ENCODE peak calls at places on chromosome 14, in ten cellular contexts. One of them, this sample, is unnamed.

GRCh38 chr14:100729982-100730381 is 3.3 kb downstream of the DLK1 start:
- DNase-seq in HCEC 1CT: no peak
- DNase-seq in iPS-NIHi11: no peak
- DNase-seq in KG1: no peak
- DNase-seq in CD4-positive, alpha-beta T cell: no peak
- DNase-seq in IMR-90: peak
- DNase-seq in Caki2: no peak
- DNase-seq in left cardiac atrium: peak
- DNase-seq in mucosa of descending colon: no peak
- DNase-seq in activated T-cell treated with anti-CD3 and anti-CD28 coated beads for 4 hours: no peak
- DNase-seq in this sample: no peak

GRCh38 chr14:67137744-67138371 is 51.4 kb upstream of the GARIN2 start:
- DNase-seq in HCEC 1CT: peak
- DNase-seq in IMR-90: peak
- DNase-seq in mucosa of descending colon: no peak
- DNase-seq in iPS-NIHi11: peak
- DNase-seq in left cardiac atrium: no peak
- DNase-seq in KG1: peak
- DNase-seq in Caki2: no peak
- DNase-seq in CD4-positive, alpha-beta T cell: no peak
- DNase-seq in activated T-cell treated with anti-CD3 and anti-CD28 coated beads for 4 hours: no peak
- DNase-seq in this sample: no peak

GRCh38 chr14:61632401-61633195 is 62.7 kb upstream of the HIF1A start:
- DNase-seq in iPS-NIHi11: no peak
- DNase-seq in mucosa of descending colon: no peak
- DNase-seq in Caki2: no peak
- DNase-seq in KG1: no peak
- DNase-seq in CD4-positive, alpha-beta T cell: no peak
- DNase-seq in left cardiac atrium: no peak
- DNase-seq in HCEC 1CT: no peak
- DNase-seq in activated T-cell treated with anti-CD3 and anti-CD28 coated beads for 4 hours: no peak
- DNase-seq in IMR-90: no peak
- DNase-seq in this sample: no peak

GRCh38 chr14:92680781-92681650 is 67.4 kb downstream of the LGMN start:
- DNase-seq in iPS-NIHi11: peak
- DNase-seq in IMR-90: peak
- DNase-seq in mucosa of descending colon: peak
- DNase-seq in CD4-positive, alpha-beta T cell: peak
- DNase-seq in left cardiac atrium: peak
- DNase-seq in activated T-cell treated with anti-CD3 and anti-CD28 coated beads for 4 hours: peak
- DNase-seq in Caki2: peak
- DNase-seq in KG1: peak
- DNase-seq in HCEC 1CT: peak
- DNase-seq in this sample: peak

GRCh38 chr14:68239988-68240387 is 420.4 kb downstream of the RAD51B start:
- DNase-seq in HCEC 1CT: no peak
- DNase-seq in CD4-positive, alpha-beta T cell: no peak
- DNase-seq in activated T-cell treated with anti-CD3 and anti-CD28 coated beads for 4 hours: no peak
- DNase-seq in iPS-NIHi11: no peak
- DNase-seq in mucosa of descending colon: peak
- DNase-seq in KG1: no peak
- DNase-seq in Caki2: no peak
- DNase-seq in left cardiac atrium: no peak
- DNase-seq in IMR-90: no peak
- DNase-seq in this sample: no peak

GRCh38 chr14:100004392-100004791 is 60.8 kb upstream of the EVL start:
- DNase-seq in Caki2: no peak
- DNase-seq in HCEC 1CT: no peak
- DNase-seq in mucosa of descending colon: no peak
- DNase-seq in left cardiac atrium: no peak
- DNase-seq in CD4-positive, alpha-beta T cell: no peak
- DNase-seq in IMR-90: no peak
- DNase-seq in activated T-cell treated with anti-CD3 and anti-CD28 coated beads for 4 hours: no peak
- DNase-seq in KG1: no peak
- DNase-seq in iPS-NIHi11: no peak
- DNase-seq in this sample: no peak

GRCh38 chr14:21714318-21714929 is 40.8 kb upstream of the OR4E1 start:
- DNase-seq in mucosa of descending colon: no peak
- DNase-seq in KG1: no peak
- DNase-seq in IMR-90: no peak
- DNase-seq in left cardiac atrium: no peak
- DNase-seq in HCEC 1CT: no peak
- DNase-seq in iPS-NIHi11: no peak
- DNase-seq in activated T-cell treated with anti-CD3 and anti-CD28 coated beads for 4 hours: no peak
- DNase-seq in Caki2: no peak
- DNase-seq in CD4-positive, alpha-beta T cell: no peak
- DNase-seq in this sample: no peak

GRCh38 chr14:85634205-85634604 is 104.3 kb downstream of the FLRT2 start:
- DNase-seq in CD4-positive, alpha-beta T cell: no peak
- DNase-seq in mucosa of descending colon: no peak
- DNase-seq in Caki2: no peak
- DNase-seq in HCEC 1CT: peak
- DNase-seq in iPS-NIHi11: no peak
- DNase-seq in KG1: no peak
- DNase-seq in left cardiac atrium: no peak
- DNase-seq in activated T-cell treated with anti-CD3 and anti-CD28 coated beads for 4 hours: no peak
- DNase-seq in IMR-90: no peak
- DNase-seq in this sample: no peak

GRCh38 chr14:58912287-58912686 is 274.5 kb downstream of the DACT1 start:
- DNase-seq in CD4-positive, alpha-beta T cell: no peak
- DNase-seq in mucosa of descending colon: no peak
- DNase-seq in HCEC 1CT: no peak
- DNase-seq in KG1: no peak
- DNase-seq in iPS-NIHi11: no peak
- DNase-seq in activated T-cell treated with anti-CD3 and anti-CD28 coated beads for 4 hours: no peak
- DNase-seq in IMR-90: no peak
- DNase-seq in Caki2: no peak
- DNase-seq in left cardiac atrium: no peak
- DNase-seq in this sample: no peak

GRCh38 chr14:61218765-61219164 is 62.4 kb downstream of the TMEM30B start:
- DNase-seq in left cardiac atrium: peak
- DNase-seq in iPS-NIHi11: no peak
- DNase-seq in HCEC 1CT: no peak
- DNase-seq in mucosa of descending colon: no peak
- DNase-seq in activated T-cell treated with anti-CD3 and anti-CD28 coated beads for 4 hours: no peak
- DNase-seq in KG1: no peak
- DNase-seq in CD4-positive, alpha-beta T cell: no peak
- DNase-seq in IMR-90: no peak
- DNase-seq in Caki2: no peak
- DNase-seq in this sample: no peak

GRCh38 chr14:70641548-70642312 is at the start of gene TTC9:
- DNase-seq in KG1: no peak
- DNase-seq in HCEC 1CT: no peak
- DNase-seq in Caki2: no peak
- DNase-seq in IMR-90: no peak
- DNase-seq in left cardiac atrium: no peak
- DNase-seq in activated T-cell treated with anti-CD3 and anti-CD28 coated beads for 4 hours: no peak
- DNase-seq in iPS-NIHi11: peak
- DNase-seq in mucosa of descending colon: no peak
- DNase-seq in CD4-positive, alpha-beta T cell: peak
- DNase-seq in this sample: peak

GRCh38 chr14:68955164-68955921 is 23.8 kb downstream of the ACTN1 start:
- DNase-seq in HCEC 1CT: no peak
- DNase-seq in left cardiac atrium: no peak
- DNase-seq in CD4-positive, alpha-beta T cell: no peak
- DNase-seq in IMR-90: peak
- DNase-seq in KG1: no peak
- DNase-seq in iPS-NIHi11: no peak
- DNase-seq in Caki2: no peak
- DNase-seq in mucosa of descending colon: peak
- DNase-seq in activated T-cell treated with anti-CD3 and anti-CD28 coated beads for 4 hours: no peak
- DNase-seq in this sample: no peak

GRCh38 chr14:22977684-22978486 is 4.5 kb downstream of the AJUBA start:
- DNase-seq in mucosa of descending colon: peak
- DNase-seq in CD4-positive, alpha-beta T cell: no peak
- DNase-seq in activated T-cell treated with anti-CD3 and anti-CD28 coated beads for 4 hours: no peak
- DNase-seq in IMR-90: peak
- DNase-seq in Caki2: peak
- DNase-seq in KG1: no peak
- DNase-seq in iPS-NIHi11: peak
- DNase-seq in HCEC 1CT: peak
- DNase-seq in left cardiac atrium: peak
- DNase-seq in this sample: no peak

GRCh38 chr14:21924479-21924878 is 250.9 kb upstream of the OR4E1 start:
- DNase-seq in mucosa of descending colon: peak
- DNase-seq in activated T-cell treated with anti-CD3 and anti-CD28 coated beads for 4 hours: peak
- DNase-seq in CD4-positive, alpha-beta T cell: peak
- DNase-seq in Caki2: no peak
- DNase-seq in IMR-90: no peak
- DNase-seq in KG1: peak
- DNase-seq in HCEC 1CT: no peak
- DNase-seq in iPS-NIHi11: no peak
- DNase-seq in left cardiac atrium: no peak
- DNase-seq in this sample: no peak

GRCh38 chr14:74357585-74357984 is 9.3 kb downstream of the VRTN start:
- DNase-seq in HCEC 1CT: no peak
- DNase-seq in activated T-cell treated with anti-CD3 and anti-CD28 coated beads for 4 hours: no peak
- DNase-seq in left cardiac atrium: no peak
- DNase-seq in iPS-NIHi11: no peak
- DNase-seq in mucosa of descending colon: no peak
- DNase-seq in KG1: no peak
- DNase-seq in Caki2: no peak
- DNase-seq in CD4-positive, alpha-beta T cell: no peak
- DNase-seq in IMR-90: no peak
- DNase-seq in this sample: no peak

GRCh38 chr14:38282941-38283340 is 27.0 kb upstream of the CLEC14A start:
- DNase-seq in mucosa of descending colon: no peak
- DNase-seq in HCEC 1CT: no peak
- DNase-seq in IMR-90: no peak
- DNase-seq in iPS-NIHi11: no peak
- DNase-seq in activated T-cell treated with anti-CD3 and anti-CD28 coated beads for 4 hours: no peak
- DNase-seq in CD4-positive, alpha-beta T cell: no peak
- DNase-seq in KG1: no peak
- DNase-seq in left cardiac atrium: no peak
- DNase-seq in Caki2: no peak
- DNase-seq in this sample: no peak

GRCh38 chr14:74853581-74853980 is 22.4 kb downstream of the PROX2 start:
- DNase-seq in activated T-cell treated with anti-CD3 and anti-CD28 coated beads for 4 hours: no peak
- DNase-seq in mucosa of descending colon: no peak
- DNase-seq in left cardiac atrium: no peak
- DNase-seq in IMR-90: no peak
- DNase-seq in iPS-NIHi11: no peak
- DNase-seq in CD4-positive, alpha-beta T cell: no peak
- DNase-seq in HCEC 1CT: no peak
- DNase-seq in KG1: no peak
- DNase-seq in Caki2: no peak
- DNase-seq in this sample: no peak

GRCh38 chr14:48560421-48560820 is 885.0 kb upstream of the MDGA2 start:
- DNase-seq in mucosa of descending colon: no peak
- DNase-seq in KG1: no peak
- DNase-seq in IMR-90: no peak
- DNase-seq in HCEC 1CT: no peak
- DNase-seq in CD4-positive, alpha-beta T cell: no peak
- DNase-seq in left cardiac atrium: no peak
- DNase-seq in Caki2: no peak
- DNase-seq in iPS-NIHi11: no peak
- DNase-seq in activated T-cell treated with anti-CD3 and anti-CD28 coated beads for 4 hours: no peak
- DNase-seq in this sample: no peak

GRCh38 chr14:101824339-101824727 is 62.8 kb downstream of the PPP2R5C start:
- DNase-seq in activated T-cell treated with anti-CD3 and anti-CD28 coated beads for 4 hours: no peak
- DNase-seq in left cardiac atrium: no peak
- DNase-seq in mucosa of descending colon: no peak
- DNase-seq in Caki2: no peak
- DNase-seq in iPS-NIHi11: no peak
- DNase-seq in IMR-90: no peak
- DNase-seq in HCEC 1CT: peak
- DNase-seq in CD4-positive, alpha-beta T cell: no peak
- DNase-seq in KG1: no peak
- DNase-seq in this sample: no peak

GRCh38 chr14:81169711-81170103 is 51.1 kb downstream of the GTF2A1 start:
- DNase-seq in left cardiac atrium: peak
- DNase-seq in CD4-positive, alpha-beta T cell: no peak
- DNase-seq in HCEC 1CT: peak
- DNase-seq in activated T-cell treated with anti-CD3 and anti-CD28 coated beads for 4 hours: no peak
- DNase-seq in KG1: peak
- DNase-seq in IMR-90: peak
- DNase-seq in Caki2: no peak
- DNase-seq in mucosa of descending colon: peak
- DNase-seq in iPS-NIHi11: no peak
- DNase-seq in this sample: no peak

GRCh38 chr14:104753528-104754212 is 723 bp downstream of the SIVA1 start:
- DNase-seq in Caki2: no peak
- DNase-seq in KG1: no peak
- DNase-seq in IMR-90: no peak
- DNase-seq in CD4-positive, alpha-beta T cell: no peak
- DNase-seq in HCEC 1CT: no peak
- DNase-seq in iPS-NIHi11: no peak
- DNase-seq in mucosa of descending colon: peak
- DNase-seq in activated T-cell treated with anti-CD3 and anti-CD28 coated beads for 4 hours: no peak
- DNase-seq in left cardiac atrium: no peak
- DNase-seq in this sample: no peak

GRCh38 chr14:104238424-104239184 is 100.2 kb downstream of the KIF26A start:
- DNase-seq in IMR-90: no peak
- DNase-seq in left cardiac atrium: no peak
- DNase-seq in KG1: no peak
- DNase-seq in activated T-cell treated with anti-CD3 and anti-CD28 coated beads for 4 hours: no peak
- DNase-seq in iPS-NIHi11: no peak
- DNase-seq in CD4-positive, alpha-beta T cell: no peak
- DNase-seq in HCEC 1CT: no peak
- DNase-seq in mucosa of descending colon: no peak
- DNase-seq in Caki2: no peak
- DNase-seq in this sample: no peak